ENCODE peak calls at places on chromosomes 16 and 17, in six cellular contexts. One of them, this sample, is unnamed.

GRCh38 chr17:43308999-43309398 is 75.2 kb upstream of the RNU2-1 start:
- DNase-seq in neural progenitor cell: no peak
- DNase-seq in spleen: no peak
- DNase-seq in cardiac muscle cell: no peak
- DNase-seq in GM12878: no peak
- DNase-seq in A673: no peak
- DNase-seq in this sample: no peak

GRCh38 chr17:40909755-40910154 is 24.7 kb upstream of the KRT20 start:
- DNase-seq in neural progenitor cell: no peak
- DNase-seq in spleen: no peak
- DNase-seq in cardiac muscle cell: peak
- DNase-seq in GM12878: no peak
- DNase-seq in A673: peak
- DNase-seq in this sample: no peak

GRCh38 chr16:86965840-86966239 is 351.4 kb downstream of the C16orf95 start:
- DNase-seq in neural progenitor cell: no peak
- DNase-seq in spleen: peak
- DNase-seq in cardiac muscle cell: no peak
- DNase-seq in GM12878: no peak
- DNase-seq in A673: no peak
- DNase-seq in this sample: no peak

GRCh38 chr17:9115446-9116265 is 94.3 kb downstream of the NTN1 start:
- DNase-seq in neural progenitor cell: peak
- DNase-seq in spleen: no peak
- DNase-seq in cardiac muscle cell: peak
- DNase-seq in GM12878: no peak
- DNase-seq in A673: no peak
- DNase-seq in this sample: peak

GRCh38 chr16:346587-346986 is 5.9 kb downstream of the AXIN1 start:
- DNase-seq in neural progenitor cell: peak
- DNase-seq in spleen: no peak
- DNase-seq in cardiac muscle cell: peak
- DNase-seq in GM12878: no peak
- DNase-seq in A673: no peak
- DNase-seq in this sample: no peak

GRCh38 chr16:1759511-1759910 is 11.8 kb downstream of the NME3 start:
- DNase-seq in neural progenitor cell: no peak
- DNase-seq in spleen: peak
- DNase-seq in cardiac muscle cell: no peak
- DNase-seq in GM12878: no peak
- DNase-seq in A673: no peak
- DNase-seq in this sample: no peak

GRCh38 chr17:81102352-81102751 is 63.0 kb upstream of the PVALEF start:
- DNase-seq in neural progenitor cell: no peak
- DNase-seq in spleen: no peak
- DNase-seq in cardiac muscle cell: no peak
- DNase-seq in GM12878: no peak
- DNase-seq in A673: no peak
- DNase-seq in this sample: no peak

GRCh38 chr16:54591816-54592246 is 305.2 kb upstream of the IRX3 start:
- DNase-seq in neural progenitor cell: peak
- DNase-seq in spleen: no peak
- DNase-seq in cardiac muscle cell: no peak
- DNase-seq in GM12878: no peak
- DNase-seq in A673: no peak
- DNase-seq in this sample: no peak

GRCh38 chr17:13616031-13616430 is 14.3 kb upstream of the HS3ST3A1 start:
- DNase-seq in neural progenitor cell: no peak
- DNase-seq in spleen: no peak
- DNase-seq in cardiac muscle cell: no peak
- DNase-seq in GM12878: no peak
- DNase-seq in A673: no peak
- DNase-seq in this sample: no peak

GRCh38 chr16:87457724-87458423 is 35.0 kb downstream of the ZCCHC14 start:
- DNase-seq in neural progenitor cell: no peak
- DNase-seq in spleen: no peak
- DNase-seq in cardiac muscle cell: peak
- DNase-seq in GM12878: peak
- DNase-seq in A673: peak
- DNase-seq in this sample: no peak

GRCh38 chr17:21024024-21024423 is 18.8 kb downstream of the USP22 start:
- DNase-seq in neural progenitor cell: no peak
- DNase-seq in spleen: no peak
- DNase-seq in cardiac muscle cell: peak
- DNase-seq in GM12878: no peak
- DNase-seq in A673: no peak
- DNase-seq in this sample: no peak

GRCh38 chr17:44872131-44872768 is 24.6 kb downstream of the HIGD1B start:
- DNase-seq in neural progenitor cell: no peak
- DNase-seq in spleen: no peak
- DNase-seq in cardiac muscle cell: peak
- DNase-seq in GM12878: no peak
- DNase-seq in A673: peak
- DNase-seq in this sample: no peak

GRCh38 chr16:79061199-79061598 is 539.3 kb downstream of the MAF start:
- DNase-seq in neural progenitor cell: no peak
- DNase-seq in spleen: no peak
- DNase-seq in cardiac muscle cell: no peak
- DNase-seq in GM12878: no peak
- DNase-seq in A673: no peak
- DNase-seq in this sample: peak

GRCh38 chr17:31744541-31744951 is 114.5 kb downstream of the COPRS start:
- DNase-seq in neural progenitor cell: no peak
- DNase-seq in spleen: no peak
- DNase-seq in cardiac muscle cell: peak
- DNase-seq in GM12878: no peak
- DNase-seq in A673: no peak
- DNase-seq in this sample: no peak

GRCh38 chr16:10868089-10868488 is 8.9 kb upstream of the CIITA start:
- DNase-seq in neural progenitor cell: no peak
- DNase-seq in spleen: peak
- DNase-seq in cardiac muscle cell: no peak
- DNase-seq in GM12878: no peak
- DNase-seq in A673: no peak
- DNase-seq in this sample: no peak
- H3K27ac ChIP-seq in neural progenitor cell: no peak
- H3K27ac ChIP-seq in spleen: peak
- H3K27ac ChIP-seq in cardiac muscle cell: no peak
- H3K27ac ChIP-seq in GM12878: no peak
- H3K27ac ChIP-seq in A673: no peak
- H3K27ac ChIP-seq in this sample: no peak

GRCh38 chr17:4358154-4358553 is 8.3 kb downstream of the UBE2G1 start:
- DNase-seq in neural progenitor cell: no peak
- DNase-seq in spleen: no peak
- DNase-seq in cardiac muscle cell: no peak
- DNase-seq in GM12878: no peak
- DNase-seq in A673: no peak
- DNase-seq in this sample: no peak
- H3K27ac ChIP-seq in neural progenitor cell: no peak
- H3K27ac ChIP-seq in spleen: no peak
- H3K27ac ChIP-seq in cardiac muscle cell: no peak
- H3K27ac ChIP-seq in GM12878: peak
- H3K27ac ChIP-seq in A673: no peak
- H3K27ac ChIP-seq in this sample: no peak

DNA sequence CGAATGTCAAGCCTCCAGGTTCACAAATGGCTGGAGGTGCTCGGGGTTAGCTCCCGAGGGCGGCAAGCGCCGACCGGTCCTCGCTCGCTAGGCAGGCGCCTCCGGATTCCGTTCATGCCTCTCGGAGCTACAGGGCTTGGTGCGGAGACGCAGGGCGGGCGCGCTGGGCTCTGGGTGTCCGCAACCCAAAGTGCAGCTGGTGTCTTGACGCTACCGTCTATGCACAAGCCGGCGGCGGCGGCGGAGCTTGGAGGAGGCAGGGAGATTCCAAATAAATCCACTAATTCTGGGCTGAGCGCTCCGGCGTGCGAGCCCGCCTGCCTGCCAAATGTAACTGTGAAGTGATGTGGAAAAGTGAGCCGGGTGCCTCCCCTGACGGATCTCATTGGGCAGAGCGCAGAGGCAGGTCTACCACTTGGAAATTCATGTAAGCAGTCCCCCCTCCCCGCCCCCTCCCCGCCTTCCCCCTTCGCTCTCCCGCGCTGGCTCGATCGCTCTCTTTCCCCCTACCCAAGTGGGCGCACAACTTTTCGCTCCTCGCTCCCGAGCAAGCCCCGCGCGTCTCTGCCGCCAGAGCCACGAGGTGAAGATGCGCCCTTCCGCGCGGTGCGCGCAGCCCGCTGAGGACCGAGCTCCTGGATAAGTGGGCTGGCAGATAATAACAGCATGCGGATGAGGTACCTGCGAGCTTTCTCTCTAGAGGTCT is at the start of gene CDH8:
- DNase-seq in neural progenitor cell: peak
- DNase-seq in spleen: peak
- DNase-seq in cardiac muscle cell: no peak
- DNase-seq in GM12878: no peak
- DNase-seq in A673: peak
- DNase-seq in this sample: peak
- H3K27ac ChIP-seq in neural progenitor cell: peak
- H3K27ac ChIP-seq in spleen: no peak
- H3K27ac ChIP-seq in cardiac muscle cell: no peak
- H3K27ac ChIP-seq in GM12878: no peak
- H3K27ac ChIP-seq in A673: peak
- H3K27ac ChIP-seq in this sample: no peak

GRCh38 chr17:1203967-1204291 is 24.1 kb upstream of the ABR start:
- DNase-seq in neural progenitor cell: no peak
- DNase-seq in spleen: no peak
- DNase-seq in cardiac muscle cell: no peak
- DNase-seq in GM12878: no peak
- DNase-seq in A673: no peak
- DNase-seq in this sample: no peak
- H3K27ac ChIP-seq in neural progenitor cell: no peak
- H3K27ac ChIP-seq in spleen: no peak
- H3K27ac ChIP-seq in cardiac muscle cell: no peak
- H3K27ac ChIP-seq in GM12878: no peak
- H3K27ac ChIP-seq in A673: peak
- H3K27ac ChIP-seq in this sample: peak

DNA sequence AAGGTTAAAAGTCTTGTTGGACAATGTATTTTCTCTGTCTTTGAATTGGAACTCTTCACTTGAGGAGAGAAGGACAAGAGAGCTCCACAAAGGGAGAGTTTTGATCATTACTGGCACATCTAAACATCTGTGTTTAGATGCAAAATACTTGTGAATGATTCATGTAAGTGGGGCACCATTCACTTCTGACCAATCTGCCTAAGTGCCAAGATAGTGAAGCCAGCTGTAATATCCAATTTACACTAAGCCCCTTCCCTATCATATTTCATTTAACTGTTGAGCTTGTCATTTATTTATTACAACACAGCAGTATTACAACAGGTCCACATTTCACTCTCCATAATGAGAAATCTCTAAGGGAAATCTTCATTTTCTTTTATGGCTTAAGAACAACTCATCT is 832.3 kb upstream of the GOT2 start:
- DNase-seq in neural progenitor cell: no peak
- DNase-seq in spleen: no peak
- DNase-seq in cardiac muscle cell: no peak
- DNase-seq in GM12878: no peak
- DNase-seq in A673: no peak
- DNase-seq in this sample: no peak
- H3K27ac ChIP-seq in neural progenitor cell: no peak
- H3K27ac ChIP-seq in spleen: no peak
- H3K27ac ChIP-seq in cardiac muscle cell: no peak
- H3K27ac ChIP-seq in GM12878: no peak
- H3K27ac ChIP-seq in A673: no peak
- H3K27ac ChIP-seq in this sample: no peak

GRCh38 chr17:6485646-6486412 is 41.6 kb downstream of the PIMREG start:
- DNase-seq in neural progenitor cell: no peak
- DNase-seq in spleen: no peak
- DNase-seq in cardiac muscle cell: no peak
- DNase-seq in GM12878: no peak
- DNase-seq in A673: no peak
- DNase-seq in this sample: no peak
- H3K27ac ChIP-seq in neural progenitor cell: no peak
- H3K27ac ChIP-seq in spleen: no peak
- H3K27ac ChIP-seq in cardiac muscle cell: no peak
- H3K27ac ChIP-seq in GM12878: no peak
- H3K27ac ChIP-seq in A673: no peak
- H3K27ac ChIP-seq in this sample: no peak

GRCh38 chr16:17471745-17472075 is 950 bp upstream of the XYLT1 start:
- DNase-seq in neural progenitor cell: no peak
- DNase-seq in spleen: no peak
- DNase-seq in cardiac muscle cell: no peak
- DNase-seq in GM12878: no peak
- DNase-seq in A673: no peak
- DNase-seq in this sample: no peak
- H3K27ac ChIP-seq in neural progenitor cell: no peak
- H3K27ac ChIP-seq in spleen: no peak
- H3K27ac ChIP-seq in cardiac muscle cell: no peak
- H3K27ac ChIP-seq in GM12878: no peak
- H3K27ac ChIP-seq in A673: no peak
- H3K27ac ChIP-seq in this sample: peak

GRCh38 chr17:66542967-66543525 is 240.6 kb downstream of the PRKCA start:
- DNase-seq in neural progenitor cell: no peak
- DNase-seq in spleen: no peak
- DNase-seq in cardiac muscle cell: peak
- DNase-seq in GM12878: no peak
- DNase-seq in A673: peak
- DNase-seq in this sample: no peak
- H3K27ac ChIP-seq in neural progenitor cell: no peak
- H3K27ac ChIP-seq in spleen: no peak
- H3K27ac ChIP-seq in cardiac muscle cell: no peak
- H3K27ac ChIP-seq in GM12878: no peak
- H3K27ac ChIP-seq in A673: peak
- H3K27ac ChIP-seq in this sample: no peak

DNA sequence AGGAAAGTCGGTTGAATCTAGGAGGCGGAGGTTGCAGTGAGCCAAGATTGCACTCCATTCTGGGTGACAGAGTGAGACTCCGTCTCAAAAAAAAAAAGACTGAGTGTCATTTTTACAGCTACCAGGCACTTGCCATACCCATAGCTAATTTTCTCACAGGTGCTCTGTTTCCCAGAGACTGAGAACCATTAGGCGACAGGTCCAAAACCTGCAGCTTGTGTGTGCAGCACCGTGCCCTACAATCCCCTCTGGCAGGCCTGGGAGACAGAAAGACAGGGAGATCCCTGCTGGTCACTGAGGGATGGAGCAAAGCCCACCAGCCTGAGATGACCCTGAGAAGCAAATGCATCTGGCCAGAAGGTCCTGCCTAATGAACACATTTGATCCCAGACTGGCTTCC is 2.7 kb downstream of the TFAP4 start:
- DNase-seq in neural progenitor cell: no peak
- DNase-seq in spleen: no peak
- DNase-seq in cardiac muscle cell: no peak
- DNase-seq in GM12878: no peak
- DNase-seq in A673: no peak
- DNase-seq in this sample: no peak
- H3K27ac ChIP-seq in neural progenitor cell: no peak
- H3K27ac ChIP-seq in spleen: no peak
- H3K27ac ChIP-seq in cardiac muscle cell: no peak
- H3K27ac ChIP-seq in GM12878: no peak
- H3K27ac ChIP-seq in A673: peak
- H3K27ac ChIP-seq in this sample: no peak

This sample was measured in testis.